ENCODE peak calls at places on chromosomes 13 and 19, in nine cellular contexts. One of them, this sample, is unnamed.

GRCh38 chr13:36870050-36870692 is 49.9 kb downstream of the SMAD9 start:
- DNase-seq in hypothalamus: no peak
- DNase-seq in stimulated activated effector memory CD8-positive, alpha-beta T cell treated with anti-CD3 and anti-CD28 coated beads, Interleukin-12 subunit alpha, Interleukin-12 subunit beta, amount 100 ng/mL, for 72 hours: no peak
- DNase-seq in SW 1271: no peak
- DNase-seq in iris pigment epithelial cell: no peak
- DNase-seq in nucleus accumbens: no peak
- DNase-seq in T1000: no peak
- DNase-seq in T-helper 2 cell treated with Interferon-gamma antibody and Interleukin-4, amounts not matched to agents 5 μg/mL and 100 μg/mL, for 36 hours: no peak
- DNase-seq in activated naive CD4-positive, alpha-beta T cell: no peak
- DNase-seq in this sample: no peak

GRCh38 chr19:6481541-6482342 is at the start of gene DENND1C:
- DNase-seq in SW 1271: no peak
- DNase-seq in T-helper 2 cell treated with Interferon-gamma antibody and Interleukin-4, amounts not matched to agents 5 μg/mL and 100 μg/mL, for 36 hours: peak; percentile 60
- DNase-seq in hypothalamus: peak; percentile 33
- DNase-seq in T1000: no peak
- DNase-seq in nucleus accumbens: peak; percentile 25
- DNase-seq in activated naive CD4-positive, alpha-beta T cell: peak; percentile 41
- DNase-seq in stimulated activated effector memory CD8-positive, alpha-beta T cell treated with anti-CD3 and anti-CD28 coated beads, Interleukin-12 subunit alpha, Interleukin-12 subunit beta, amount 100 ng/mL, for 72 hours: peak; percentile 85
- DNase-seq in iris pigment epithelial cell: no peak
- DNase-seq in this sample: peak; percentile 67

GRCh38 chr13:109816979-109817275 is 30.5 kb upstream of the IRS2 start:
- DNase-seq in T-helper 2 cell treated with Interferon-gamma antibody and Interleukin-4, amounts not matched to agents 5 μg/mL and 100 μg/mL, for 36 hours: no peak
- DNase-seq in stimulated activated effector memory CD8-positive, alpha-beta T cell treated with anti-CD3 and anti-CD28 coated beads, Interleukin-12 subunit alpha, Interleukin-12 subunit beta, amount 100 ng/mL, for 72 hours: no peak
- DNase-seq in SW 1271: no peak
- DNase-seq in hypothalamus: no peak
- DNase-seq in iris pigment epithelial cell: peak; percentile 37
- DNase-seq in activated naive CD4-positive, alpha-beta T cell: no peak
- DNase-seq in T1000: no peak
- DNase-seq in nucleus accumbens: no peak
- DNase-seq in this sample: no peak

GRCh38 chr13:98279473-98280175 is 102.6 kb upstream of the RNF113B start:
- DNase-seq in T-helper 2 cell treated with Interferon-gamma antibody and Interleukin-4, amounts not matched to agents 5 μg/mL and 100 μg/mL, for 36 hours: no peak
- DNase-seq in iris pigment epithelial cell: no peak
- DNase-seq in hypothalamus: no peak
- DNase-seq in activated naive CD4-positive, alpha-beta T cell: no peak
- DNase-seq in nucleus accumbens: no peak
- DNase-seq in stimulated activated effector memory CD8-positive, alpha-beta T cell treated with anti-CD3 and anti-CD28 coated beads, Interleukin-12 subunit alpha, Interleukin-12 subunit beta, amount 100 ng/mL, for 72 hours: no peak
- DNase-seq in SW 1271: no peak
- DNase-seq in T1000: no peak
- DNase-seq in this sample: no peak

GRCh38 chr13:112171570-112171965 is 104.6 kb downstream of the SOX1 start:
- DNase-seq in stimulated activated effector memory CD8-positive, alpha-beta T cell treated with anti-CD3 and anti-CD28 coated beads, Interleukin-12 subunit alpha, Interleukin-12 subunit beta, amount 100 ng/mL, for 72 hours: no peak
- DNase-seq in SW 1271: no peak
- DNase-seq in T1000: no peak
- DNase-seq in hypothalamus: no peak
- DNase-seq in activated naive CD4-positive, alpha-beta T cell: no peak
- DNase-seq in iris pigment epithelial cell: no peak
- DNase-seq in T-helper 2 cell treated with Interferon-gamma antibody and Interleukin-4, amounts not matched to agents 5 μg/mL and 100 μg/mL, for 36 hours: no peak
- DNase-seq in nucleus accumbens: no peak
- DNase-seq in this sample: no peak

GRCh38 chr13:101123028-101123427 is 293.3 kb downstream of the NALCN start:
- DNase-seq in T-helper 2 cell treated with Interferon-gamma antibody and Interleukin-4, amounts not matched to agents 5 μg/mL and 100 μg/mL, for 36 hours: no peak
- DNase-seq in SW 1271: no peak
- DNase-seq in stimulated activated effector memory CD8-positive, alpha-beta T cell treated with anti-CD3 and anti-CD28 coated beads, Interleukin-12 subunit alpha, Interleukin-12 subunit beta, amount 100 ng/mL, for 72 hours: no peak
- DNase-seq in hypothalamus: no peak
- DNase-seq in activated naive CD4-positive, alpha-beta T cell: no peak
- DNase-seq in T1000: no peak
- DNase-seq in nucleus accumbens: no peak
- DNase-seq in iris pigment epithelial cell: no peak
- DNase-seq in this sample: no peak

GRCh38 chr19:294341-294818 is 3.2 kb upstream of the PLPP2 start:
- DNase-seq in SW 1271: no peak
- DNase-seq in nucleus accumbens: no peak
- DNase-seq in T-helper 2 cell treated with Interferon-gamma antibody and Interleukin-4, amounts not matched to agents 5 μg/mL and 100 μg/mL, for 36 hours: no peak
- DNase-seq in activated naive CD4-positive, alpha-beta T cell: no peak
- DNase-seq in hypothalamus: peak; percentile 6
- DNase-seq in iris pigment epithelial cell: peak; percentile 14
- DNase-seq in T1000: no peak
- DNase-seq in stimulated activated effector memory CD8-positive, alpha-beta T cell treated with anti-CD3 and anti-CD28 coated beads, Interleukin-12 subunit alpha, Interleukin-12 subunit beta, amount 100 ng/mL, for 72 hours: no peak
- DNase-seq in this sample: no peak

GRCh38 chr13:110228936-110229904 is 77.7 kb downstream of the COL4A1 start:
- DNase-seq in T1000: no peak
- DNase-seq in nucleus accumbens: no peak
- DNase-seq in hypothalamus: no peak
- DNase-seq in activated naive CD4-positive, alpha-beta T cell: no peak
- DNase-seq in T-helper 2 cell treated with Interferon-gamma antibody and Interleukin-4, amounts not matched to agents 5 μg/mL and 100 μg/mL, for 36 hours: no peak
- DNase-seq in iris pigment epithelial cell: peak; percentile 71
- DNase-seq in stimulated activated effector memory CD8-positive, alpha-beta T cell treated with anti-CD3 and anti-CD28 coated beads, Interleukin-12 subunit alpha, Interleukin-12 subunit beta, amount 100 ng/mL, for 72 hours: no peak
- DNase-seq in SW 1271: no peak
- DNase-seq in this sample: no peak

GRCh38 chr19:40410030-40410389 is 3.2 kb downstream of the PRX start:
- DNase-seq in iris pigment epithelial cell: no peak
- DNase-seq in T1000: no peak
- DNase-seq in activated naive CD4-positive, alpha-beta T cell: no peak
- DNase-seq in SW 1271: no peak
- DNase-seq in nucleus accumbens: no peak
- DNase-seq in hypothalamus: no peak
- DNase-seq in stimulated activated effector memory CD8-positive, alpha-beta T cell treated with anti-CD3 and anti-CD28 coated beads, Interleukin-12 subunit alpha, Interleukin-12 subunit beta, amount 100 ng/mL, for 72 hours: no peak
- DNase-seq in T-helper 2 cell treated with Interferon-gamma antibody and Interleukin-4, amounts not matched to agents 5 μg/mL and 100 μg/mL, for 36 hours: no peak
- DNase-seq in this sample: no peak

GRCh38 chr19:11982526-11982925 is 17.7 kb downstream of the ZNF763 start:
- DNase-seq in iris pigment epithelial cell: no peak
- DNase-seq in hypothalamus: no peak
- DNase-seq in T1000: peak; percentile 43
- DNase-seq in SW 1271: no peak
- DNase-seq in stimulated activated effector memory CD8-positive, alpha-beta T cell treated with anti-CD3 and anti-CD28 coated beads, Interleukin-12 subunit alpha, Interleukin-12 subunit beta, amount 100 ng/mL, for 72 hours: no peak
- DNase-seq in T-helper 2 cell treated with Interferon-gamma antibody and Interleukin-4, amounts not matched to agents 5 μg/mL and 100 μg/mL, for 36 hours: no peak
- DNase-seq in nucleus accumbens: no peak
- DNase-seq in activated naive CD4-positive, alpha-beta T cell: no peak
- DNase-seq in this sample: no peak

GRCh38 chr13:113850722-113851479 is 13.0 kb downstream of the GAS6 start:
- DNase-seq in SW 1271: no peak
- DNase-seq in iris pigment epithelial cell: no peak
- DNase-seq in hypothalamus: no peak
- DNase-seq in activated naive CD4-positive, alpha-beta T cell: no peak
- DNase-seq in T1000: no peak
- DNase-seq in stimulated activated effector memory CD8-positive, alpha-beta T cell treated with anti-CD3 and anti-CD28 coated beads, Interleukin-12 subunit alpha, Interleukin-12 subunit beta, amount 100 ng/mL, for 72 hours: no peak
- DNase-seq in T-helper 2 cell treated with Interferon-gamma antibody and Interleukin-4, amounts not matched to agents 5 μg/mL and 100 μg/mL, for 36 hours: no peak
- DNase-seq in nucleus accumbens: no peak
- DNase-seq in this sample: no peak

GRCh38 chr13:99911965-99912566 is 59.5 kb downstream of the ZIC5 start:
- DNase-seq in activated naive CD4-positive, alpha-beta T cell: no peak
- DNase-seq in T-helper 2 cell treated with Interferon-gamma antibody and Interleukin-4, amounts not matched to agents 5 μg/mL and 100 μg/mL, for 36 hours: no peak
- DNase-seq in hypothalamus: no peak
- DNase-seq in iris pigment epithelial cell: no peak
- DNase-seq in T1000: no peak
- DNase-seq in stimulated activated effector memory CD8-positive, alpha-beta T cell treated with anti-CD3 and anti-CD28 coated beads, Interleukin-12 subunit alpha, Interleukin-12 subunit beta, amount 100 ng/mL, for 72 hours: peak; percentile 60
- DNase-seq in nucleus accumbens: no peak
- DNase-seq in SW 1271: no peak
- DNase-seq in this sample: no peak

GRCh38 chr19:2428027-2428690 is 773 bp upstream of the TIMM13 start:
- DNase-seq in activated naive CD4-positive, alpha-beta T cell: no peak
- DNase-seq in SW 1271: no peak
- DNase-seq in stimulated activated effector memory CD8-positive, alpha-beta T cell treated with anti-CD3 and anti-CD28 coated beads, Interleukin-12 subunit alpha, Interleukin-12 subunit beta, amount 100 ng/mL, for 72 hours: no peak
- DNase-seq in T-helper 2 cell treated with Interferon-gamma antibody and Interleukin-4, amounts not matched to agents 5 μg/mL and 100 μg/mL, for 36 hours: no peak
- DNase-seq in nucleus accumbens: no peak
- DNase-seq in T1000: no peak
- DNase-seq in hypothalamus: peak; percentile 35
- DNase-seq in iris pigment epithelial cell: peak; percentile 42
- DNase-seq in this sample: no peak

GRCh38 chr13:99434258-99434788 is 66.9 kb upstream of the TM9SF2 start:
- DNase-seq in SW 1271: peak; percentile 20
- DNase-seq in T1000: no peak
- DNase-seq in stimulated activated effector memory CD8-positive, alpha-beta T cell treated with anti-CD3 and anti-CD28 coated beads, Interleukin-12 subunit alpha, Interleukin-12 subunit beta, amount 100 ng/mL, for 72 hours: peak; percentile 91
- DNase-seq in activated naive CD4-positive, alpha-beta T cell: peak; percentile 76
- DNase-seq in iris pigment epithelial cell: no peak
- DNase-seq in T-helper 2 cell treated with Interferon-gamma antibody and Interleukin-4, amounts not matched to agents 5 μg/mL and 100 μg/mL, for 36 hours: peak; percentile 84
- DNase-seq in nucleus accumbens: no peak
- DNase-seq in hypothalamus: no peak
- DNase-seq in this sample: no peak

GRCh38 chr13:52711277-52711676 is 28.3 kb downstream of the CNMD start:
- DNase-seq in hypothalamus: no peak
- DNase-seq in T1000: no peak
- DNase-seq in SW 1271: no peak
- DNase-seq in activated naive CD4-positive, alpha-beta T cell: no peak
- DNase-seq in T-helper 2 cell treated with Interferon-gamma antibody and Interleukin-4, amounts not matched to agents 5 μg/mL and 100 μg/mL, for 36 hours: no peak
- DNase-seq in iris pigment epithelial cell: no peak
- DNase-seq in nucleus accumbens: no peak
- DNase-seq in stimulated activated effector memory CD8-positive, alpha-beta T cell treated with anti-CD3 and anti-CD28 coated beads, Interleukin-12 subunit alpha, Interleukin-12 subunit beta, amount 100 ng/mL, for 72 hours: no peak
- DNase-seq in this sample: no peak

GRCh38 chr13:101626925-101627555 is 174.6 kb downstream of the ITGBL1 start:
- DNase-seq in T-helper 2 cell treated with Interferon-gamma antibody and Interleukin-4, amounts not matched to agents 5 μg/mL and 100 μg/mL, for 36 hours: peak; percentile 19
- DNase-seq in nucleus accumbens: no peak
- DNase-seq in hypothalamus: no peak
- DNase-seq in T1000: no peak
- DNase-seq in SW 1271: no peak
- DNase-seq in stimulated activated effector memory CD8-positive, alpha-beta T cell treated with anti-CD3 and anti-CD28 coated beads, Interleukin-12 subunit alpha, Interleukin-12 subunit beta, amount 100 ng/mL, for 72 hours: peak; percentile 53
- DNase-seq in iris pigment epithelial cell: peak; percentile 25
- DNase-seq in activated naive CD4-positive, alpha-beta T cell: no peak
- DNase-seq in this sample: no peak

GRCh38 chr13:66886248-66886647 is 343.9 kb downstream of the PCDH9 start:
- DNase-seq in activated naive CD4-positive, alpha-beta T cell: no peak
- DNase-seq in iris pigment epithelial cell: no peak
- DNase-seq in nucleus accumbens: peak; percentile 69
- DNase-seq in SW 1271: no peak
- DNase-seq in stimulated activated effector memory CD8-positive, alpha-beta T cell treated with anti-CD3 and anti-CD28 coated beads, Interleukin-12 subunit alpha, Interleukin-12 subunit beta, amount 100 ng/mL, for 72 hours: no peak
- DNase-seq in T1000: no peak
- DNase-seq in T-helper 2 cell treated with Interferon-gamma antibody and Interleukin-4, amounts not matched to agents 5 μg/mL and 100 μg/mL, for 36 hours: no peak
- DNase-seq in hypothalamus: peak; percentile 12
- DNase-seq in this sample: no peak

GRCh38 chr13:95710313-95710712 is 33.4 kb downstream of the DNAJC3 start:
- DNase-seq in activated naive CD4-positive, alpha-beta T cell: no peak
- DNase-seq in T-helper 2 cell treated with Interferon-gamma antibody and Interleukin-4, amounts not matched to agents 5 μg/mL and 100 μg/mL, for 36 hours: no peak
- DNase-seq in SW 1271: no peak
- DNase-seq in iris pigment epithelial cell: peak; percentile 78
- DNase-seq in T1000: no peak
- DNase-seq in hypothalamus: no peak
- DNase-seq in nucleus accumbens: no peak
- DNase-seq in stimulated activated effector memory CD8-positive, alpha-beta T cell treated with anti-CD3 and anti-CD28 coated beads, Interleukin-12 subunit alpha, Interleukin-12 subunit beta, amount 100 ng/mL, for 72 hours: no peak
- DNase-seq in this sample: no peak

GRCh38 chr19:6056801-6057650 is 53.3 kb downstream of the RFX2 start:
- DNase-seq in hypothalamus: peak; percentile 60
- DNase-seq in nucleus accumbens: peak; percentile 44
- DNase-seq in activated naive CD4-positive, alpha-beta T cell: no peak
- DNase-seq in iris pigment epithelial cell: peak; percentile 95
- DNase-seq in stimulated activated effector memory CD8-positive, alpha-beta T cell treated with anti-CD3 and anti-CD28 coated beads, Interleukin-12 subunit alpha, Interleukin-12 subunit beta, amount 100 ng/mL, for 72 hours: no peak
- DNase-seq in SW 1271: peak; percentile 90
- DNase-seq in T1000: peak; percentile 62
- DNase-seq in T-helper 2 cell treated with Interferon-gamma antibody and Interleukin-4, amounts not matched to agents 5 μg/mL and 100 μg/mL, for 36 hours: no peak
- DNase-seq in this sample: no peak

GRCh38 chr13:30880151-30880551 is 25.9 kb upstream of the MEDAG start:
- DNase-seq in T-helper 2 cell treated with Interferon-gamma antibody and Interleukin-4, amounts not matched to agents 5 μg/mL and 100 μg/mL, for 36 hours: no peak
- DNase-seq in iris pigment epithelial cell: peak; percentile 68
- DNase-seq in stimulated activated effector memory CD8-positive, alpha-beta T cell treated with anti-CD3 and anti-CD28 coated beads, Interleukin-12 subunit alpha, Interleukin-12 subunit beta, amount 100 ng/mL, for 72 hours: no peak
- DNase-seq in hypothalamus: no peak
- DNase-seq in nucleus accumbens: no peak
- DNase-seq in SW 1271: no peak
- DNase-seq in T1000: no peak
- DNase-seq in activated naive CD4-positive, alpha-beta T cell: no peak
- DNase-seq in this sample: no peak

GRCh38 chr13:108026671-108027410 is 188.5 kb downstream of the LIG4 start:
- DNase-seq in iris pigment epithelial cell: no peak
- DNase-seq in T1000: no peak
- DNase-seq in activated naive CD4-positive, alpha-beta T cell: no peak
- DNase-seq in T-helper 2 cell treated with Interferon-gamma antibody and Interleukin-4, amounts not matched to agents 5 μg/mL and 100 μg/mL, for 36 hours: no peak
- DNase-seq in hypothalamus: no peak
- DNase-seq in SW 1271: no peak
- DNase-seq in nucleus accumbens: no peak
- DNase-seq in stimulated activated effector memory CD8-positive, alpha-beta T cell treated with anti-CD3 and anti-CD28 coated beads, Interleukin-12 subunit alpha, Interleukin-12 subunit beta, amount 100 ng/mL, for 72 hours: no peak
- DNase-seq in this sample: no peak

GRCh38 chr19:3605361-3605760 is 1.3 kb downstream of the TBXA2R start:
- DNase-seq in T-helper 2 cell treated with Interferon-gamma antibody and Interleukin-4, amounts not matched to agents 5 μg/mL and 100 μg/mL, for 36 hours: no peak
- DNase-seq in hypothalamus: no peak
- DNase-seq in activated naive CD4-positive, alpha-beta T cell: no peak
- DNase-seq in nucleus accumbens: no peak
- DNase-seq in T1000: no peak
- DNase-seq in iris pigment epithelial cell: no peak
- DNase-seq in stimulated activated effector memory CD8-positive, alpha-beta T cell treated with anti-CD3 and anti-CD28 coated beads, Interleukin-12 subunit alpha, Interleukin-12 subunit beta, amount 100 ng/mL, for 72 hours: no peak
- DNase-seq in SW 1271: no peak
- DNase-seq in this sample: no peak

GRCh38 chr13:45704211-45704739 is 2.2 kb downstream of the CBY2 start:
- DNase-seq in T-helper 2 cell treated with Interferon-gamma antibody and Interleukin-4, amounts not matched to agents 5 μg/mL and 100 μg/mL, for 36 hours: no peak
- DNase-seq in nucleus accumbens: no peak
- DNase-seq in activated naive CD4-positive, alpha-beta T cell: no peak
- DNase-seq in stimulated activated effector memory CD8-positive, alpha-beta T cell treated with anti-CD3 and anti-CD28 coated beads, Interleukin-12 subunit alpha, Interleukin-12 subunit beta, amount 100 ng/mL, for 72 hours: no peak
- DNase-seq in SW 1271: no peak
- DNase-seq in hypothalamus: no peak
- DNase-seq in T1000: no peak
- DNase-seq in iris pigment epithelial cell: no peak
- DNase-seq in this sample: no peak

GRCh38 chr13:27359203-27359821 is 65.1 kb upstream of the GTF3A start:
- DNase-seq in SW 1271: peak; percentile 50
- DNase-seq in nucleus accumbens: peak; percentile 46
- DNase-seq in T1000: peak; percentile 17
- DNase-seq in hypothalamus: peak; percentile 56
- DNase-seq in iris pigment epithelial cell: peak; percentile 71
- DNase-seq in T-helper 2 cell treated with Interferon-gamma antibody and Interleukin-4, amounts not matched to agents 5 μg/mL and 100 μg/mL, for 36 hours: peak; percentile 38
- DNase-seq in stimulated activated effector memory CD8-positive, alpha-beta T cell treated with anti-CD3 and anti-CD28 coated beads, Interleukin-12 subunit alpha, Interleukin-12 subunit beta, amount 100 ng/mL, for 72 hours: peak; percentile 75
- DNase-seq in activated naive CD4-positive, alpha-beta T cell: peak; percentile 48
- DNase-seq in this sample: no peak

GRCh38 chr19:19418548-19419260 is 13.2 kb downstream of the GATAD2A start:
- DNase-seq in hypothalamus: no peak
- DNase-seq in SW 1271: no peak
- DNase-seq in T1000: no peak
- DNase-seq in iris pigment epithelial cell: no peak
- DNase-seq in T-helper 2 cell treated with Interferon-gamma antibody and Interleukin-4, amounts not matched to agents 5 μg/mL and 100 μg/mL, for 36 hours: no peak
- DNase-seq in nucleus accumbens: no peak
- DNase-seq in activated naive CD4-positive, alpha-beta T cell: no peak
- DNase-seq in stimulated activated effector memory CD8-positive, alpha-beta T cell treated with anti-CD3 and anti-CD28 coated beads, Interleukin-12 subunit alpha, Interleukin-12 subunit beta, amount 100 ng/mL, for 72 hours: no peak
- DNase-seq in this sample: no peak

GRCh38 chr13:109874921-109875454 is 88.6 kb upstream of the IRS2 start:
- DNase-seq in stimulated activated effector memory CD8-positive, alpha-beta T cell treated with anti-CD3 and anti-CD28 coated beads, Interleukin-12 subunit alpha, Interleukin-12 subunit beta, amount 100 ng/mL, for 72 hours: no peak
- DNase-seq in iris pigment epithelial cell: peak; percentile 91
- DNase-seq in hypothalamus: no peak
- DNase-seq in T1000: no peak
- DNase-seq in SW 1271: no peak
- DNase-seq in activated naive CD4-positive, alpha-beta T cell: no peak
- DNase-seq in nucleus accumbens: no peak
- DNase-seq in T-helper 2 cell treated with Interferon-gamma antibody and Interleukin-4, amounts not matched to agents 5 μg/mL and 100 μg/mL, for 36 hours: no peak
- DNase-seq in this sample: no peak

GRCh38 chr19:9871626-9872338 is 36.7 kb downstream of the PIN1 start:
- DNase-seq in SW 1271: no peak
- DNase-seq in iris pigment epithelial cell: no peak
- DNase-seq in hypothalamus: no peak
- DNase-seq in activated naive CD4-positive, alpha-beta T cell: no peak
- DNase-seq in stimulated activated effector memory CD8-positive, alpha-beta T cell treated with anti-CD3 and anti-CD28 coated beads, Interleukin-12 subunit alpha, Interleukin-12 subunit beta, amount 100 ng/mL, for 72 hours: no peak
- DNase-seq in T-helper 2 cell treated with Interferon-gamma antibody and Interleukin-4, amounts not matched to agents 5 μg/mL and 100 μg/mL, for 36 hours: no peak
- DNase-seq in T1000: no peak
- DNase-seq in nucleus accumbens: no peak
- DNase-seq in this sample: no peak

GRCh38 chr19:18349524-18350128 is 9.2 kb downstream of the PGPEP1 start:
- DNase-seq in activated naive CD4-positive, alpha-beta T cell: no peak
- DNase-seq in hypothalamus: no peak
- DNase-seq in T-helper 2 cell treated with Interferon-gamma antibody and Interleukin-4, amounts not matched to agents 5 μg/mL and 100 μg/mL, for 36 hours: no peak
- DNase-seq in iris pigment epithelial cell: peak; percentile 69
- DNase-seq in nucleus accumbens: no peak
- DNase-seq in SW 1271: peak; percentile 25
- DNase-seq in stimulated activated effector memory CD8-positive, alpha-beta T cell treated with anti-CD3 and anti-CD28 coated beads, Interleukin-12 subunit alpha, Interleukin-12 subunit beta, amount 100 ng/mL, for 72 hours: no peak
- DNase-seq in T1000: peak; percentile 36
- DNase-seq in this sample: peak; percentile 28

GRCh38 chr13:33260168-33261098 is 25.1 kb downstream of the STARD13 start:
- DNase-seq in activated naive CD4-positive, alpha-beta T cell: no peak
- DNase-seq in hypothalamus: no peak
- DNase-seq in T1000: no peak
- DNase-seq in nucleus accumbens: no peak
- DNase-seq in iris pigment epithelial cell: peak; percentile 83
- DNase-seq in stimulated activated effector memory CD8-positive, alpha-beta T cell treated with anti-CD3 and anti-CD28 coated beads, Interleukin-12 subunit alpha, Interleukin-12 subunit beta, amount 100 ng/mL, for 72 hours: no peak
- DNase-seq in SW 1271: no peak
- DNase-seq in T-helper 2 cell treated with Interferon-gamma antibody and Interleukin-4, amounts not matched to agents 5 μg/mL and 100 μg/mL, for 36 hours: no peak
- DNase-seq in this sample: no peak

GRCh38 chr13:79560954-79561353 is 80.0 kb downstream of the NDFIP2 start:
- DNase-seq in iris pigment epithelial cell: no peak
- DNase-seq in nucleus accumbens: no peak
- DNase-seq in T1000: no peak
- DNase-seq in activated naive CD4-positive, alpha-beta T cell: no peak
- DNase-seq in hypothalamus: no peak
- DNase-seq in T-helper 2 cell treated with Interferon-gamma antibody and Interleukin-4, amounts not matched to agents 5 μg/mL and 100 μg/mL, for 36 hours: no peak
- DNase-seq in SW 1271: no peak
- DNase-seq in stimulated activated effector memory CD8-positive, alpha-beta T cell treated with anti-CD3 and anti-CD28 coated beads, Interleukin-12 subunit alpha, Interleukin-12 subunit beta, amount 100 ng/mL, for 72 hours: no peak
- DNase-seq in this sample: no peak

GRCh38 chr19:45424191-45425058 is 708 bp upstream of the ERCC1 start:
- DNase-seq in SW 1271: peak; percentile 96
- DNase-seq in hypothalamus: peak; percentile 58
- DNase-seq in activated naive CD4-positive, alpha-beta T cell: no peak
- DNase-seq in stimulated activated effector memory CD8-positive, alpha-beta T cell treated with anti-CD3 and anti-CD28 coated beads, Interleukin-12 subunit alpha, Interleukin-12 subunit beta, amount 100 ng/mL, for 72 hours: peak; percentile 82
- DNase-seq in T-helper 2 cell treated with Interferon-gamma antibody and Interleukin-4, amounts not matched to agents 5 μg/mL and 100 μg/mL, for 36 hours: peak; percentile 58
- DNase-seq in nucleus accumbens: no peak
- DNase-seq in T1000: peak; percentile 69
- DNase-seq in iris pigment epithelial cell: peak; percentile 96
- DNase-seq in this sample: no peak

This sample was measured in activated B cell treated with CpG ODN at 0.5 μM for 24 hours.